ENCODE peak calls at places on chromosomes 2 and 18, in four cellular contexts. P is fibroblast of pulmonary artery, L is WERI-Rb-1, M is colonic mucosa. K is an unnamed sample.

GRCh38 chr2:158491072-158491471 is 34.3 kb downstream of the PKP4 start:
- DNase-seq in M (no peak), P (no peak), L (no peak), K (no peak)

GRCh38 chr2:54599326-54599710 is 124.1 kb upstream of the EML6 start:
- DNase-seq in M (no peak), P (no peak), L (no peak), K (no peak)

GRCh38 chr18:5237723-5238370 is 40.8 kb upstream of the AKAIN1 start:
- DNase-seq in M (peak), L (peak), P (peak), K (peak)

GRCh38 chr18:55634545-55634944 is 46.6 kb upstream of the TCF4 start:
- DNase-seq in L (no peak), P (peak), M (no peak), K (no peak)

GRCh38 chr2:141554810-141555209 is 576.0 kb downstream of the LRP1B start:
- DNase-seq in P (peak), M (no peak), L (peak), K (peak)

GRCh38 chr2:122255924-122256323 is 500.5 kb downstream of the TSN start:
- DNase-seq in L (no peak), P (no peak), M (no peak), K (no peak)

GRCh38 chr18:74534150-74534969 is at the start of gene CNDP1:
- DNase-seq in P (no peak), L (no peak), M (no peak), K (no peak)

GRCh38 chr2:219230201-219230540 is 565 bp downstream of the ANKZF1 start:
- DNase-seq in P (peak), L (peak), M (peak), K (peak)

GRCh38 chr18:21894619-21895367 is 154.2 kb downstream of the MIB1 start:
- DNase-seq in M (no peak), L (no peak), P (peak), K (no peak)

GRCh38 chr2:176763871-176764404 is 448.7 kb upstream of the HNRNPA3 start:
- DNase-seq in P (no peak), M (no peak), L (peak), K (no peak)

GRCh38 chr2:158815650-158816049 is 20.5 kb downstream of the DAPL1 start:
- DNase-seq in L (peak), P (no peak), M (no peak), K (no peak)

GRCh38 chr2:150267651-150268415 is 219.6 kb downstream of the RND3 start:
- DNase-seq in P (peak), L (no peak), M (no peak), K (no peak)

GRCh38 chr18:74519320-74520095 is 14.8 kb upstream of the CNDP1 start:
- DNase-seq in M (no peak), P (no peak), L (no peak), K (no peak)

GRCh38 chr2:63734510-63734909 is 107.2 kb upstream of the UGP2 start:
- DNase-seq in P (peak), M (no peak), L (no peak), K (no peak)

GRCh38 chr2:11571170-11571569 is 37.3 kb downstream of the GREB1 start:
- DNase-seq in M (no peak), L (no peak), P (no peak), K (no peak)

GRCh38 chr2:174717273-174717672 is 47.0 kb downstream of the CHRNA1 start:
- DNase-seq in L (no peak), M (no peak), P (no peak), K (no peak)
- H3K4me3 ChIP-seq in L (no peak), M (no peak), P (no peak), K (no peak)

GRCh38 chr2:157439792-157440186 is 4.1 kb downstream of the CYTIP start:
- DNase-seq in M (peak), P (no peak), L (no peak), K (no peak)
- H3K4me3 ChIP-seq in M (peak), P (no peak), L (no peak), K (no peak)

GRCh38 chr2:33136570-33136969 is 189.8 kb downstream of the LTBP1 start:
- DNase-seq in P (peak), L (no peak), M (no peak), K (peak)
- H3K4me3 ChIP-seq in P (peak), L (no peak), M (no peak), K (peak)

GRCh38 chr18:12803069-12803936 is 80.7 kb downstream of the PTPN2 start:
- DNase-seq in L (no peak), M (no peak), P (no peak), K (no peak)
- H3K4me3 ChIP-seq in L (no peak), M (no peak), P (no peak), K (no peak)

GRCh38 chr2:201220102-201220570 is 37.2 kb downstream of the CASP10 start:
- DNase-seq in M (peak), P (peak), L (no peak), K (no peak)
- H3K4me3 ChIP-seq in M (no peak), P (no peak), L (no peak), K (no peak)

GRCh38 chr2:238441262-238442114 is 14.8 kb downstream of the ASB1 start:
- DNase-seq in L (no peak), P (peak), M (no peak), K (no peak)
- H3K4me3 ChIP-seq in L (no peak), P (peak), M (no peak), K (no peak)

K was measured in SJCRH30.